ENCODE peak calls at places on chromosomes 5 and 9, in five cellular contexts. V is A549, Z is right atrium auricular region, B is tibial artery, P is OCI-LY7. M is an unnamed sample.

GRCh38 chr5:176916337-176916736 is 17.2 kb upstream of the HK3 start:
- DNase-seq in B (no peak), V (no peak), Z (no peak), P (no peak), M (no peak)

GRCh38 chr9:104758974-104759373 is 5.0 kb upstream of the NIPSNAP3B start:
- DNase-seq in V (no peak), B (no peak), Z (no peak), P (no peak), M (no peak)

GRCh38 chr5:77449981-77450380 is 42.1 kb downstream of the WDR41 start:
- DNase-seq in Z (no peak), B (no peak), V (no peak), P (no peak), M (no peak)

GRCh38 chr5:133807348-133807747 is 161.1 kb downstream of the C5orf15 start:
- DNase-seq in Z (no peak), P (no peak), V (no peak), B (no peak), M (no peak)

GRCh38 chr5:61329729-61330128 is 2.3 kb upstream of the ZSWIM6 start:
- DNase-seq in B (no peak), V (no peak), Z (no peak), P (no peak), M (no peak)

GRCh38 chr9:131027048-131027871 is 18.3 kb downstream of the LAMC3 start:
- DNase-seq in P (no peak), B (no peak), V (no peak), Z (no peak), M (no peak)

GRCh38 chr5:58156977-58157701 is 302.7 kb downstream of the PLK2 start:
- DNase-seq in V (no peak), P (peak; percentile 38), B (no peak), Z (no peak), M (no peak)

GRCh38 chr9:125701351-125701750 is 5.7 kb downstream of the MAPKAP1 start:
- DNase-seq in B (no peak), P (no peak), Z (no peak), V (no peak), M (no peak)

GRCh38 chr9:77916410-77916819 is 115.2 kb downstream of the GNAQ start:
- DNase-seq in B (no peak), V (no peak), Z (no peak), P (no peak), M (no peak)

GRCh38 chr5:120794121-120794520 is 330.0 kb downstream of the PRR16 start:
- DNase-seq in B (no peak), V (no peak), P (no peak), Z (no peak), M (no peak)

GRCh38 chr9:92293075-92293354 is 482 bp downstream of the IARS1 start:
- DNase-seq in B (no peak), Z (no peak), V (no peak), P (peak; percentile 17), M (no peak)
- H3K4me1 ChIP-seq in B (no peaks in the 10 kb centered on the region), Z (no peaks in the 10 kb centered on the region), V (peaks cover 22% of the 10 kb centered on the region), P (peaks cover 57% of the 10 kb centered on the region), M (peaks cover 12% of the 10 kb centered on the region)

DNA sequence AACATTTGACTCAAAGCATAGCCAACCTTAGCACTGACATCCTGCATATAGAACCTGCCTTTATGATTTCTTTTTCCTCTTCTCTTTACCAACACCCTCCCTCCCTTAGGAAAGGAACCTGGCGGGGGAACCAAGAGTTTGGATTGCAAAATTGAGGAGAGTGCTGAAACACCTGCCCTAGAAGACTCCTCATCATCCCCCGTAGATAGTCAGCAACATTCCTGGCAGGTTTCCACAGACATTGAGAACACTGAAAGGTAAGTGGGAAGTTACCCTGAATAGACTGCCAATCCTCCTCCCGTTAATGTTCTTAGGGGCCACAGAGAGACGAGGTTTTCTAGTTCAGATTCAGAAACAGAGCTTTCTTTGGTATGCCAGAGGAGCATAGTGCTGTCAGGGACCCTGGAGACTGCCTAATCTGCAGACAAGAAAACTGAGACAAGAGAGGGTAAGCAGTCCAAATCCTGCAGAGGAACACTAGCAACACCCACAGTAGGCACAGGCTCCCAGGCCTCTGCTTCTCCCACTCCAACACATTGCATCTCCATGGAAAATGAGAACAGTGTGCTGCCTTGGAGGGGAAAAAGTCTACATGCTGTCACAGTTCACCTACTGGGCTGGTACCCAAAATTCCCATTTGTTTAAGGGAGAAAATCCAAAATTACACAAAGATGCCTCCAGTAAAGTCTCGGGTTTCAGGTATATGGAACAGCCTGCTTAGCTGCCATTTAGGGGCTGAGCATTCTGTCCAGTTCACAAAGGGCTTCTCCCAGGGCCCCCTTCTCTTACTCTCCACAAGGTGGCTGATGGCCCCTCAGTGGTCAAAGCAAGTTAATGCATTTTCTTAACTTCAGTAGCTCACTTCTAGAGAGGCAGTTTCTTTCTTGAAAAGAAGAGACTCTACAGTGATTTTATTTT is 89.0 kb downstream of the RGS7BP start:
- DNase-seq in B (no peak), V (peak; percentile 25), P (peak; percentile 4), Z (no peak), M (no peak)
- TF ChIP-seq CTCF in B (peak; percentile 46), V (no peak), P (peak; percentile 51), Z (peak; percentile 53), M (peak; percentile 35)

DNA sequence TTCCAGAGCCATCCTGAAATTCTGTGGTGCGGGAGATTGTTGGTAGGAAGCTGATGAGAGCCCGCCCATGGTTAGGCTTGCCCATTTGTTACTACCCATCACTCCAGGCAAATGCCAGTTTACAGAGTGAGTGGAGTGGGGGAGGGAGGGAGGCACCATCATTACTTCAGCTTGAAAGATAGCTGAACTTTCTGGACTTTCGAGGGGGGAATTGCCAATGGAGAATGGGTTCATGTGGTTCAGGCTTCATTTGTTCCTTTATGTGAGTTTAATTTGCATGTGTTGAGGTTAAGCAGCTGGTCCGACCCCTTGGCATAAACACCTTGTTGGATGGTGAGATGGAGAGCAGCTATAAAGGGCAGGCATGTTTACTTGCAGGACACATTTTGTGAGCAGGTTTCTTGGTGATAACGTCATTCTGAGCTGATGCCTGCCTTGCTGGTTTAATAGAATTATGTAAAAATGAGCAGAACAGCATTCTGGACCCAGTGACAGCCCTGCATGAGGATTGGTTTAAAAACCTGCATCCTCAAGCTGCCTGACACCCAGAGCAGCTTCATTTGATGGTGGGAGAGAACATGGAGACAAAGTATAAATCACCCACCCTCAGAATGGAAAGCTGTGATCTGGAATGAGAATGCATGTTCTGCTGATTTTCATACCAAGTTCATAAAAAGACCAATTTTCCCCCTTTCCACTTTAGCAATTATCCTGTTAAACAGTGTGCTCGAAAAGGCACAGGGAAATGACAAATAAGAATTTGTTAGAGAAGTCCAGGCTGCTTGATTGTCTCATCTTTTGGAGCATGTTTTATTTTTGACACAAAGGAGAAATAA is 106.3 kb downstream of the TRIO start:
- DNase-seq in P (peak; percentile 21), B (no peak), V (no peak), Z (no peak), M (no peak)
- H3K4me1 ChIP-seq in P (peaks cover 24% of the 10 kb centered on the region), B (no peaks in the 10 kb centered on the region), V (peaks cover 36% of the 10 kb centered on the region), Z (no peaks in the 10 kb centered on the region), M (peaks cover 3% of the 10 kb centered on the region)

GRCh38 chr9:92236915-92237314 is 56.6 kb downstream of the IARS1 start:
- DNase-seq in P (no peak), V (no peak), Z (no peak), B (no peak), M (no peak)

GRCh38 chr9:92247296-92247695 is 46.2 kb downstream of the IARS1 start:
- DNase-seq in P (no peak), Z (no peak), V (no peak), B (no peak), M (no peak)

GRCh38 chr9:92242779-92243136 is 50.7 kb downstream of the IARS1 start:
- DNase-seq in V (no peak), Z (no peak), P (no peak), B (no peak), M (no peak)

GRCh38 chr9:92245005-92245797 is 48.3 kb downstream of the IARS1 start:
- DNase-seq in P (no peak), B (no peak), Z (no peak), V (no peak), M (no peak)

GRCh38 chr9:92242115-92242778 is 51.2 kb downstream of the IARS1 start:
- DNase-seq in V (peak; percentile 28), B (no peak), Z (no peak), P (no peak), M (no peak)
- TF ChIP-seq CTCF in V (peak; percentile 48), B (no peak), Z (peak; percentile 42), P (peak; percentile 35), M (no peak)

GRCh38 chr9:132238026-132238972 is 76.4 kb downstream of the NTNG2 start:
- DNase-seq in Z (no peak), P (no peak), V (no peak), B (no peak), M (no peak)

GRCh38 chr9:132237481-132237880 is 75.6 kb downstream of the NTNG2 start:
- DNase-seq in B (no peak), V (peak; percentile 23), Z (no peak), P (no peak), M (no peak)

GRCh38 chr9:132239518-132239917 is 77.7 kb downstream of the NTNG2 start:
- DNase-seq in B (no peak), Z (no peak), V (no peak), P (no peak), M (no peak)

GRCh38 chr9:132239999-132240859 is 78.4 kb downstream of the NTNG2 start:
- DNase-seq in Z (no peak), V (no peak), B (no peak), P (no peak), M (no peak)

GRCh38 chr9:132238992-132239391 is 77.1 kb downstream of the NTNG2 start:
- DNase-seq in Z (no peak), B (no peak), P (no peak), V (no peak), M (no peak)
- H3K4me1 ChIP-seq in Z (no peaks in the 10 kb centered on the region), B (no peaks in the 10 kb centered on the region), P (peaks cover 17% of the 10 kb centered on the region), V (peaks cover 16% of the 10 kb centered on the region), M (peaks cover 10% of the 10 kb centered on the region)

DNA sequence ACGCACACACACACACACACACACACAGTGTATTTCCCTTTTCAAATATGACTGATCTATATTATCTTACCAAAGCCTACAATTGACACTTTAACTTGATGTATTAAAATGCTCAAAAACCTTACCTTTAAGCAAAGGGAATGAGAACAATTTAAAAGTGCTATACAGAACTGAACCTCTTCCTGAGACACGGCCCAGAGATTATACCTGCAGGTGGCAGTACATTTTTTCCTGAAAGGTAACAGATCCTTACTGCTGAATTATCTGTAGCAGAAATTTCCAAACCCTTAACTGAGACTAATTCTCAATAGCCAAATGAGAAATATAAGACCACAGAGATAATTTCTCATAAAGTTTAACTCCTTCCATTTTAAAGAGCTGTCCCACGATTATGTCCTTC is 91.1 kb downstream of the MYO10 start:
- DNase-seq in B (no peak), P (no peak), Z (no peak), V (no peak), M (no peak)
- TF ChIP-seq CTCF in B (no peak), P (peak; percentile 20), Z (no peak), V (peak; percentile 37), M (no peak)

DNA sequence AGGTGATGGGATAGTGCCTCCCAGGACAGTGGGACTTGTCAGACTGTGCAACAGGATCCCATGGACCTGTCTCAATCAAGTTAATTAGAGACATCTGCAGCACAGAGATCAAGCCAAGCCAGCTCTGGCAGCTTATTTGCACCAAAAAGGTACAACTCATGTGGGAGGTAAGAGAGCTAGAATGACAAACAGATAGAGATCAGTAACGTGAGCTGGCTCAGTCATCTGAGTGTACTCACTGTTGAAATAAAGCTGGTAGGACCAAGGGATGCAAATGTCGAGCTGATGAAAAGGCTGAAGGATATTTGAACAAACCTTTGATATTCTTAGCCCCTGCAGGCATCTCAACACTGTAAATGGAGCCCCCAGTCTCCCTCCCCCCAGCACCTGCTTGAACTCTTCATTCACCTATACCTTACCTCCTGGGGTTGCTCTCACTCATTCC is 198.1 kb downstream of the EFNA5 start:
- DNase-seq in V (no peak), Z (no peak), B (no peak), P (no peak), M (no peak)
- H3K4me1 ChIP-seq in V (peaks cover 95% of the 10 kb centered on the region), Z (no peaks in the 10 kb centered on the region), B (no peaks in the 10 kb centered on the region), P (peaks cover 58% of the 10 kb centered on the region), M (peaks cover 18% of the 10 kb centered on the region)

M was measured in ascending aorta.